ENCODE peak calls at places on chromosomes 1 and 21, in four cellular contexts. C, Y, U and B are unnamed samples.

GRCh38 chr21:25329227-25329626 is 278.1 kb downstream of the MRPL39 start:
- DNase-seq in C (no peak), Y (no peak), U (no peak), B (no peak)

GRCh38 chr1:30368841-30369240 is 354.5 kb downstream of the MATN1 start:
- DNase-seq in C (no peak), Y (no peak), U (no peak), B (peak)

GRCh38 chr21:16279658-16280581 is 550.1 kb downstream of the USP25 start:
- DNase-seq in C (no peak), Y (no peak), U (no peak), B (peak)

GRCh38 chr21:45130324-45130774 is 56.0 kb downstream of the ADARB1 start:
- DNase-seq in C (no peak), Y (no peak), U (no peak), B (no peak)

GRCh38 chr1:154342132-154342531 is 16.8 kb downstream of the ATP8B2 start:
- DNase-seq in C (no peak), Y (no peak), U (no peak), B (no peak)

GRCh38 chr1:154877370-154877974 is 7.4 kb upstream of the KCNN3 start:
- DNase-seq in C (no peak), Y (no peak), U (peak), B (no peak)

GRCh38 chr1:206933333-206933945 is 11.7 kb upstream of the FCMR start:
- DNase-seq in C (peak), Y (no peak), U (no peak), B (peak)

GRCh38 chr1:200979574-200980451 is 43.7 kb downstream of the KIF21B start:
- DNase-seq in C (peak), Y (no peak), U (peak), B (peak)

GRCh38 chr1:241157435-241157834 is 199.6 kb downstream of the RGS7 start:
- DNase-seq in C (no peak), Y (no peak), U (no peak), B (no peak)

GRCh38 chr21:28445081-28445830 is 547.4 kb downstream of the LTN1 start:
- DNase-seq in C (no peak), Y (no peak), U (no peak), B (no peak)

GRCh38 chr1:75461808-75462325 is 149.0 kb downstream of the SLC44A5 start:
- DNase-seq in C (no peak), Y (no peak), U (no peak), B (no peak)

GRCh38 chr1:27301582-27302199 is 20.3 kb upstream of the TMEM222 start:
- DNase-seq in C (no peak), Y (no peak), U (no peak), B (no peak)

GRCh38 chr1:71448444-71448843 is 367.6 kb upstream of the ZRANB2 start:
- DNase-seq in C (no peak), Y (no peak), U (no peak), B (no peak)

GRCh38 chr1:44326066-44326701 is 28.9 kb downstream of the ERI3 start:
- DNase-seq in C (no peak), Y (no peak), U (no peak), B (no peak)
- TF ChIP-seq TAF1 in C (no peak), Y (no peak), U (no peak), B (no peak)

DNA sequence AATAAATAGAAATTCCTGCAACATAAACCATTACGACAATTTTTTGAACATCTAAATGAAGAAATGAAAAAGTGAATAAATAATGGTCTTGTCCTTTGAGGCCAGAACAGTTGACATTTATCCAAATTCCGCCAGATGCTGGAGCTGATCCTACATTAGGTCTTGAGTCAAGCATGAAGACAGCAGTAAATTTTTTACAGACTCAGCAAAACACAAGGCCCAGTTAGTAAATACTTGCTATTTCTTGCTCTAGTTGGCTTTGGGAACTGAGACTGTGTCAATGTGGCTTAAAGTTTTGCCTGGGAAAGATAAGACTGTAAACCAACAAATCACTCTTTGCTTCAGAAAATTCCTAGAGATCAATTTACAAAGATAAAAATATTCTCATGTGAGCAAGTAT is 540.1 kb upstream of the RGS18 start:
- DNase-seq in C (no peak), Y (no peak), U (no peak), B (no peak)
- TF ChIP-seq RFX5 in C (no peak), Y (no peak), U (no peak), B (no peak)

DNA sequence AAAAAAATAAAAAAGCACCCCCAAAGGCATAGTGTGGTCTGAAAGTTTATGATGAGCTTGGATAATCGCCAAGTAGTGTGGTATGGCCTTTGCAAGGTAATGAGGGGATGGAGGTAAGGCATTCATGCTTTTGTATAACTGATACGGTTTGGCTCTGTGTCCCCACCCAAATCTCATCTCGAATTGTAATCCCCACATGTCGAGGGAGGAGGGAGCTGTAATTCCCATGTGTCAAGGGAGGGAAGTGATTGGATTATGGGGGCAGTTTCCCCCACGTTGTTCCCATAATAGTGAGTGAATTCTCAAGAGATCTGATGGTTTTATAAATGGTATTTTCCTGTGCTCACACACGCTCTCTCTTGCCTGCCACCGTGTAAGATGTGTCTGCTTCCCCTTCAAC is 215.5 kb downstream of the NFIA start:
- DNase-seq in C (no peak), Y (no peak), U (no peak), B (no peak)
- TF ChIP-seq CBX5 in C (no peak), Y (no peak), U (no peak), B (no peak)

DNA sequence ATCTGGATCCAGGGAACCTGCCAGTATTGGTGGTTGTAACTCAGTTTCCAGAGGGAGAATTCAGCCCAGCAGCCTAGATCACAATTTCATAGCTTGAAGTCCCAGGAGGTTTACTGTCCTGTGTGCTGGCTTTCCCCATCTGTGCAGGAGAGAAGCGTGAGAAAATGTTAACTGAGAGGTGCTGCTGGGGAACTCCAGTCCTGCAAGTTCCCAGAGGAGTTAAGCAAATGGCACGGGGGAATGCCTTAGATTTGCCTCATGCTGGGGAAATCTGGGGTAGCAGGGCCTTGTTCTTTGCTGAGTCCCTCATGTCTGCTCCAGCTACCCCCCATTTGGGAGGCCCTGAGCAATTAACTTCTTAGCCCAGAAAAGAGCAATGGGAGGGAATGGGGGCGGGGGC is 25.1 kb upstream of the SLAMF6 start:
- DNase-seq in C (no peak), Y (peak), U (no peak), B (no peak)
- TF ChIP-seq TAF1 in C (no peak), Y (peak), U (no peak), B (no peak)

GRCh38 chr21:37751268-37751975 is 164.8 kb downstream of the KCNJ6 start:
- DNase-seq in C (no peak), Y (no peak), U (peak), B (no peak)
- TF ChIP-seq RFX5 in C (no peak), Y (no peak), U (no peak), B (no peak)